ENCODE peak calls at places on chromosomes 13 and 19, in ten cellular contexts. One of them, this sample, is unnamed.

GRCh38 chr19:39196860-39197562 is at the start of gene NCCRP1:
- DNase-seq in mesenteric fat pad: no peak
- DNase-seq in T1000: no peak
- DNase-seq in uterus: no peak
- DNase-seq in cortex of kidney: no peak
- DNase-seq in left lung: no peak
- DNase-seq in cardiac fibroblast: no peak
- DNase-seq in cerebellar cortex: no peak
- DNase-seq in GM04504: no peak
- DNase-seq in stimulated activated CD4-positive, alpha-beta T cell treated with anti-CD3 and anti-CD28 coated beads, Interleukin-2, amount 100 ng/mL, for 24 hours: no peak
- DNase-seq in this sample: no peak

GRCh38 chr13:36417328-36417727 is 15.0 kb upstream of the CCNA1 start:
- DNase-seq in mesenteric fat pad: no peak
- DNase-seq in T1000: no peak
- DNase-seq in uterus: no peak
- DNase-seq in cortex of kidney: no peak
- DNase-seq in left lung: no peak
- DNase-seq in cardiac fibroblast: no peak
- DNase-seq in cerebellar cortex: no peak
- DNase-seq in GM04504: no peak
- DNase-seq in stimulated activated CD4-positive, alpha-beta T cell treated with anti-CD3 and anti-CD28 coated beads, Interleukin-2, amount 100 ng/mL, for 24 hours: no peak
- DNase-seq in this sample: no peak

GRCh38 chr19:5093297-5093858 is 124.5 kb downstream of the KDM4B start:
- DNase-seq in mesenteric fat pad: no peak
- DNase-seq in T1000: no peak
- DNase-seq in uterus: no peak
- DNase-seq in cortex of kidney: no peak
- DNase-seq in left lung: no peak
- DNase-seq in cardiac fibroblast: no peak
- DNase-seq in cerebellar cortex: peak
- DNase-seq in GM04504: no peak
- DNase-seq in stimulated activated CD4-positive, alpha-beta T cell treated with anti-CD3 and anti-CD28 coated beads, Interleukin-2, amount 100 ng/mL, for 24 hours: no peak
- DNase-seq in this sample: no peak

GRCh38 chr19:8512115-8512967 is 1.6 kb downstream of the ZNF414 start:
- DNase-seq in mesenteric fat pad: no peak
- DNase-seq in T1000: no peak
- DNase-seq in uterus: no peak
- DNase-seq in cortex of kidney: no peak
- DNase-seq in left lung: no peak
- DNase-seq in cardiac fibroblast: peak
- DNase-seq in cerebellar cortex: peak
- DNase-seq in GM04504: no peak
- DNase-seq in stimulated activated CD4-positive, alpha-beta T cell treated with anti-CD3 and anti-CD28 coated beads, Interleukin-2, amount 100 ng/mL, for 24 hours: no peak
- DNase-seq in this sample: no peak

GRCh38 chr13:100363351-100363750 is 225.2 kb downstream of the GGACT start:
- DNase-seq in mesenteric fat pad: no peak
- DNase-seq in T1000: no peak
- DNase-seq in uterus: no peak
- DNase-seq in cortex of kidney: no peak
- DNase-seq in left lung: no peak
- DNase-seq in cardiac fibroblast: peak
- DNase-seq in cerebellar cortex: no peak
- DNase-seq in GM04504: no peak
- DNase-seq in stimulated activated CD4-positive, alpha-beta T cell treated with anti-CD3 and anti-CD28 coated beads, Interleukin-2, amount 100 ng/mL, for 24 hours: no peak
- DNase-seq in this sample: no peak

GRCh38 chr19:58577581-58578429 is 4.7 kb upstream of the MZF1 start:
- DNase-seq in mesenteric fat pad: peak
- DNase-seq in T1000: no peak
- DNase-seq in uterus: peak
- DNase-seq in cortex of kidney: no peak
- DNase-seq in left lung: peak
- DNase-seq in cardiac fibroblast: no peak
- DNase-seq in cerebellar cortex: no peak
- DNase-seq in GM04504: no peak
- DNase-seq in stimulated activated CD4-positive, alpha-beta T cell treated with anti-CD3 and anti-CD28 coated beads, Interleukin-2, amount 100 ng/mL, for 24 hours: no peak
- DNase-seq in this sample: no peak

GRCh38 chr19:48896191-48896720 is 2.3 kb downstream of the TULP2 start:
- DNase-seq in mesenteric fat pad: no peak
- DNase-seq in T1000: no peak
- DNase-seq in uterus: peak
- DNase-seq in cortex of kidney: no peak
- DNase-seq in left lung: peak
- DNase-seq in cardiac fibroblast: no peak
- DNase-seq in cerebellar cortex: peak
- DNase-seq in GM04504: no peak
- DNase-seq in stimulated activated CD4-positive, alpha-beta T cell treated with anti-CD3 and anti-CD28 coated beads, Interleukin-2, amount 100 ng/mL, for 24 hours: peak
- DNase-seq in this sample: no peak

GRCh38 chr19:40512473-40513344 is 45.9 kb downstream of the SPTBN4 start:
- DNase-seq in mesenteric fat pad: no peak
- DNase-seq in T1000: no peak
- DNase-seq in uterus: no peak
- DNase-seq in cortex of kidney: no peak
- DNase-seq in left lung: no peak
- DNase-seq in cardiac fibroblast: peak
- DNase-seq in cerebellar cortex: no peak
- DNase-seq in GM04504: no peak
- DNase-seq in stimulated activated CD4-positive, alpha-beta T cell treated with anti-CD3 and anti-CD28 coated beads, Interleukin-2, amount 100 ng/mL, for 24 hours: no peak
- DNase-seq in this sample: no peak

GRCh38 chr13:42786696-42787095 is 5.3 kb downstream of the FAM216B start:
- DNase-seq in mesenteric fat pad: no peak
- DNase-seq in T1000: no peak
- DNase-seq in uterus: no peak
- DNase-seq in cortex of kidney: no peak
- DNase-seq in left lung: no peak
- DNase-seq in cardiac fibroblast: no peak
- DNase-seq in cerebellar cortex: no peak
- DNase-seq in GM04504: no peak
- DNase-seq in stimulated activated CD4-positive, alpha-beta T cell treated with anti-CD3 and anti-CD28 coated beads, Interleukin-2, amount 100 ng/mL, for 24 hours: no peak
- DNase-seq in this sample: no peak

GRCh38 chr13:98349731-98350305 is 172.7 kb upstream of the RNF113B start:
- DNase-seq in mesenteric fat pad: no peak
- DNase-seq in T1000: no peak
- DNase-seq in uterus: no peak
- DNase-seq in cortex of kidney: no peak
- DNase-seq in left lung: no peak
- DNase-seq in cardiac fibroblast: no peak
- DNase-seq in cerebellar cortex: peak
- DNase-seq in GM04504: no peak
- DNase-seq in stimulated activated CD4-positive, alpha-beta T cell treated with anti-CD3 and anti-CD28 coated beads, Interleukin-2, amount 100 ng/mL, for 24 hours: no peak
- DNase-seq in this sample: no peak

GRCh38 chr13:47256618-47257017 is 359.8 kb upstream of the HTR2A start:
- DNase-seq in mesenteric fat pad: no peak
- DNase-seq in T1000: no peak
- DNase-seq in uterus: no peak
- DNase-seq in cortex of kidney: no peak
- DNase-seq in left lung: no peak
- DNase-seq in cardiac fibroblast: peak
- DNase-seq in cerebellar cortex: no peak
- DNase-seq in GM04504: peak
- DNase-seq in stimulated activated CD4-positive, alpha-beta T cell treated with anti-CD3 and anti-CD28 coated beads, Interleukin-2, amount 100 ng/mL, for 24 hours: no peak
- DNase-seq in this sample: no peak

GRCh38 chr19:51123381-51124186 is 1.1 kb upstream of the SIGLEC9 start:
- DNase-seq in mesenteric fat pad: no peak
- DNase-seq in T1000: no peak
- DNase-seq in uterus: no peak
- DNase-seq in cortex of kidney: no peak
- DNase-seq in left lung: no peak
- DNase-seq in cardiac fibroblast: no peak
- DNase-seq in cerebellar cortex: no peak
- DNase-seq in GM04504: no peak
- DNase-seq in stimulated activated CD4-positive, alpha-beta T cell treated with anti-CD3 and anti-CD28 coated beads, Interleukin-2, amount 100 ng/mL, for 24 hours: no peak
- DNase-seq in this sample: no peak

GRCh38 chr19:11269408-11269807 is 7.1 kb upstream of the DOCK6 start:
- DNase-seq in mesenteric fat pad: no peak
- DNase-seq in T1000: no peak
- DNase-seq in uterus: no peak
- DNase-seq in cortex of kidney: no peak
- DNase-seq in left lung: no peak
- DNase-seq in cardiac fibroblast: peak
- DNase-seq in cerebellar cortex: no peak
- DNase-seq in GM04504: no peak
- DNase-seq in stimulated activated CD4-positive, alpha-beta T cell treated with anti-CD3 and anti-CD28 coated beads, Interleukin-2, amount 100 ng/mL, for 24 hours: no peak
- DNase-seq in this sample: no peak

GRCh38 chr13:93248627-93249047 is 22.0 kb downstream of the GPC6 start:
- DNase-seq in mesenteric fat pad: no peak
- DNase-seq in T1000: no peak
- DNase-seq in uterus: no peak
- DNase-seq in cortex of kidney: no peak
- DNase-seq in left lung: peak
- DNase-seq in cardiac fibroblast: no peak
- DNase-seq in cerebellar cortex: peak
- DNase-seq in GM04504: no peak
- DNase-seq in stimulated activated CD4-positive, alpha-beta T cell treated with anti-CD3 and anti-CD28 coated beads, Interleukin-2, amount 100 ng/mL, for 24 hours: no peak
- DNase-seq in this sample: no peak

This sample was measured in T-helper 17 cell.